ENCODE peak calls at places on chromosomes 5 and 9, in ten cellular contexts. S is EH; A is SK-N-DZ; X is stimulated activated CD8-positive, alpha-beta memory T cell treated with anti-CD3 and anti-CD28 coated beads, Interleukin-4, amount 100 ng/mL, for 48 hours; G is GM10248; B is WTC11; Q is stimulated activated CD4-positive, alpha-beta T cell treated with anti-CD3 and anti-CD28 coated beads, Interleukin-4, amount 100 ng/mL, for 48 hours; U is left cardiac atrium; R is uterus; I is aorta. F is an unnamed sample.

GRCh38 chr5:129903466-129904101 is 681 bp upstream of the CHSY3 start:
- DNase-seq in B (no peak), X (peak), A (peak), I (no peak), G (no peak), Q (no peak), S (no peak), R (no peak), U (no peak), F (no peak)

GRCh38 chr5:54455413-54456157 is at the start of gene HSPB3:
- DNase-seq in Q (no peak), B (no peak), X (no peak), R (peak), A (peak), G (no peak), S (peak), U (peak), I (no peak), F (no peak)

GRCh38 chr9:3475300-3476020 is 50.3 kb downstream of the RFX3 start:
- DNase-seq in A (no peak), Q (no peak), S (no peak), X (no peak), B (peak), I (no peak), R (no peak), U (no peak), G (no peak), F (no peak)

GRCh38 chr9:77977210-77977611 is 54.4 kb downstream of the GNAQ start:
- DNase-seq in X (peak), A (peak), S (peak), B (peak), Q (peak), G (no peak), I (peak), U (peak), R (peak), F (no peak)

GRCh38 chr5:141657937-141658545 is 6.8 kb upstream of the FCHSD1 start:
- DNase-seq in U (no peak), Q (no peak), X (no peak), I (no peak), A (no peak), B (no peak), S (peak), G (peak), R (no peak), F (no peak)

GRCh38 chr5:16754086-16754485 is 137.3 kb upstream of the RETREG1 start:
- DNase-seq in S (no peak), R (no peak), Q (no peak), G (no peak), U (no peak), B (no peak), A (no peak), X (no peak), I (no peak), F (no peak)

GRCh38 chr9:36905101-36906066 is 128.7 kb downstream of the PAX5 start:
- DNase-seq in R (no peak), Q (no peak), X (no peak), A (no peak), B (peak), I (no peak), S (no peak), G (no peak), U (no peak), F (no peak)

GRCh38 chr5:15601274-15601673 is 101.3 kb downstream of the FBXL7 start:
- DNase-seq in Q (no peak), B (no peak), U (no peak), A (peak), X (no peak), G (no peak), R (no peak), S (peak), I (no peak), F (no peak)

GRCh38 chr9:87545858-87546257 is 48.2 kb downstream of the DAPK1 start:
- DNase-seq in U (no peak), G (no peak), Q (no peak), X (no peak), A (no peak), R (no peak), B (no peak), I (no peak), S (peak), F (no peak)

GRCh38 chr9:137341227-137341626 is 39.2 kb upstream of the NRARP start:
- DNase-seq in Q (no peak), B (no peak), G (no peak), I (no peak), U (no peak), S (no peak), X (no peak), R (no peak), A (no peak), F (no peak)

GRCh38 chr5:179668404-179668803 is 12.4 kb downstream of the CBY3 start:
- DNase-seq in B (peak), A (peak), Q (no peak), I (no peak), U (no peak), R (no peak), X (peak), S (peak), G (peak), F (peak)

GRCh38 chr9:272251-273213 is 57.9 kb downstream of the DOCK8 start:
- DNase-seq in S (no peak), G (peak), B (no peak), Q (peak), A (no peak), U (no peak), X (peak), R (no peak), I (peak), F (peak)

GRCh38 chr9:26334709-26335108 is 557.9 kb downstream of the CAAP1 start:
- DNase-seq in R (no peak), G (no peak), X (no peak), S (peak), A (no peak), B (no peak), I (no peak), U (no peak), Q (no peak), F (no peak)

GRCh38 chr9:37622462-37622861 is 28.3 kb upstream of the FRMPD1 start:
- DNase-seq in B (no peak), R (no peak), Q (no peak), U (no peak), X (no peak), A (peak), I (no peak), G (no peak), S (peak), F (no peak)

GRCh38 chr9:115109486-115109885 is 8.5 kb downstream of the TNC start:
- DNase-seq in U (no peak), I (no peak), R (no peak), Q (no peak), X (no peak), G (no peak), S (peak), A (no peak), B (no peak), F (no peak)

GRCh38 chr9:137449081-137449844 is 8.1 kb upstream of the ENTPD8 start:
- DNase-seq in U (peak), G (no peak), A (no peak), S (no peak), Q (no peak), R (no peak), I (peak), X (no peak), B (no peak), F (no peak)

GRCh38 chr9:37337301-37337905 is 85.1 kb upstream of the GRHPR start:
- DNase-seq in G (no peak), X (no peak), I (no peak), S (no peak), Q (no peak), A (no peak), R (no peak), U (no peak), B (no peak), F (no peak)

GRCh38 chr9:106716820-106717219 is 146.1 kb upstream of the ZNF462 start:
- DNase-seq in G (no peak), S (no peak), I (no peak), X (no peak), U (no peak), R (no peak), A (no peak), Q (no peak), B (no peak), F (no peak)

GRCh38 chr5:127386557-127386956 is 96.0 kb downstream of the MEGF10 start:
- DNase-seq in B (no peak), S (peak), X (no peak), I (no peak), R (no peak), A (no peak), U (no peak), G (no peak), Q (no peak), F (no peak)

GRCh38 chr5:1762121-1762877 is 37.3 kb downstream of the MRPL36 start:
- DNase-seq in Q (no peak), A (no peak), R (peak), I (peak), X (no peak), S (no peak), U (no peak), G (no peak), B (no peak), F (no peak)

GRCh38 chr5:110925398-110925797 is 146.1 kb upstream of the TSLP start:
- DNase-seq in S (no peak), I (no peak), B (no peak), U (no peak), G (no peak), R (no peak), Q (no peak), X (no peak), A (no peak), F (no peak)

GRCh38 chr5:75337366-75338021 is 474 bp downstream of the HMGCR start:
- DNase-seq in S (peak), I (peak), B (no peak), R (peak), G (no peak), Q (peak), A (peak), X (peak), U (no peak), F (peak)

GRCh38 chr5:60488466-60489130 is 211.4 kb downstream of the DEPDC1B start:
- DNase-seq in G (no peak), R (no peak), A (no peak), X (no peak), Q (no peak), B (no peak), I (no peak), S (peak), U (no peak), F (no peak)

GRCh38 chr5:173786296-173787187 is 101.6 kb upstream of the CPEB4 start:
- DNase-seq in U (no peak), G (peak), R (no peak), A (no peak), S (no peak), B (no peak), Q (no peak), I (no peak), X (no peak), F (peak)

GRCh38 chr5:16741007-16741406 is 124.2 kb upstream of the RETREG1 start:
- DNase-seq in R (no peak), I (no peak), B (no peak), S (no peak), G (no peak), A (peak), Q (no peak), X (no peak), U (no peak), F (no peak)

GRCh38 chr5:143870871-143871632 is 59.1 kb downstream of the HMHB1 start:
- DNase-seq in B (no peak), Q (no peak), S (no peak), A (no peak), G (no peak), U (no peak), I (no peak), X (no peak), R (no peak), F (no peak)

GRCh38 chr5:139749242-139749641 is 46.4 kb upstream of the PSD2 start:
- DNase-seq in U (no peak), X (no peak), B (no peak), S (peak), Q (no peak), A (no peak), G (no peak), R (no peak), I (no peak), F (no peak)

GRCh38 chr5:149938272-149938671 is 6.3 kb downstream of the PDE6A start:
- DNase-seq in S (peak), U (peak), Q (no peak), B (no peak), R (no peak), G (no peak), X (no peak), A (no peak), I (peak), F (no peak)

GRCh38 chr5:148145916-148146315 is 22.4 kb upstream of the SPINK14 start:
- DNase-seq in Q (no peak), X (no peak), I (no peak), U (no peak), S (peak), A (no peak), G (no peak), B (no peak), R (no peak), F (no peak)

GRCh38 chr9:1869843-1870242 is 145.3 kb upstream of the SMARCA2 start:
- DNase-seq in U (no peak), X (peak), S (peak), R (no peak), B (peak), A (no peak), Q (peak), G (no peak), I (no peak), F (no peak)

GRCh38 chr5:171907731-171908343 is 98.6 kb downstream of the FBXW11 start:
- DNase-seq in I (no peak), A (peak), S (peak), R (peak), U (peak), B (peak), G (peak), X (peak), Q (no peak), F (no peak)

GRCh38 chr5:40233268-40233667 is 446.4 kb upstream of the PTGER4 start:
- DNase-seq in I (no peak), B (no peak), X (no peak), S (peak), R (no peak), U (no peak), G (no peak), Q (no peak), A (no peak), F (no peak)

GRCh38 chr9:114218264-114219120 is 63.2 kb downstream of the COL27A1 start:
- DNase-seq in A (no peak), Q (no peak), B (no peak), X (no peak), R (no peak), I (no peak), G (no peak), S (peak), U (no peak), F (no peak)

GRCh38 chr5:156920042-156920860 is 42.8 kb downstream of the TIMD4 start:
- DNase-seq in Q (peak), S (no peak), X (peak), R (no peak), B (no peak), I (no peak), A (no peak), U (no peak), G (no peak), F (no peak)

F was measured in GM12892.